ENCODE peak calls at places on chromosomes 2 and 18, in six cellular contexts. K is nephron progenitor cell, A is choroid plexus epithelial cell, T is dorsolateral prefrontal cortex, O is GM20000, L is HFFc6. I is an unnamed sample.
A peak's percentile ranks its signal among the peaks of the same experiment; 100 is the strongest.

GRCh38 chr18:52888014-52888413 is 548.0 kb downstream of the DCC start:
- DNase-seq in T (no peak), L (no peak), A (no peak), O (no peak), K (no peak), I (no peak)

GRCh38 chr18:1559563-1559962 is 654.9 kb downstream of the ADCYAP1 start:
- DNase-seq in O (no peak), K (no peak), T (no peak), L (no peak), A (no peak), I (no peak)

GRCh38 chr2:96877513-96878159 is 7.8 kb upstream of the SEMA4C start:
- DNase-seq in A (no peak), T (no peak), K (no peak), O (no peak), L (no peak), I (no peak)

GRCh38 chr2:65402780-65403528 is 29.4 kb downstream of the SPRED2 start:
- DNase-seq in K (no peak), L (no peak), O (no peak), T (no peak), A (no peak), I (no peak)

GRCh38 chr2:129237966-129238725 is 741.3 kb upstream of the RAB6C start:
- DNase-seq in T (no peak), O (no peak), K (no peak), L (peak; percentile 5), A (peak; percentile 7), I (no peak)

GRCh38 chr2:224948859-224949258 is 93.4 kb downstream of the DOCK10 start:
- DNase-seq in O (no peak), A (peak; percentile 70), T (no peak), K (no peak), L (peak; percentile 41), I (no peak)

GRCh38 chr2:194203898-194204297 is 1453.1 kb upstream of the SLC39A10 start:
- DNase-seq in K (no peak), A (peak; percentile 0), O (no peak), L (no peak), T (no peak), I (no peak)

GRCh38 chr2:109020217-109020637 is 31.2 kb upstream of the EDAR start:
- DNase-seq in O (no peak), A (peak; percentile 61), T (no peak), K (no peak), L (peak; percentile 50), I (no peak)

GRCh38 chr2:202023198-202023903 is 10.3 kb upstream of the FZD7 start:
- DNase-seq in A (no peak), O (no peak), K (no peak), T (no peak), L (no peak), I (no peak)

GRCh38 chr2:45005261-45006002 is 3.8 kb downstream of the SIX2 start:
- DNase-seq in T (no peak), K (peak; percentile 51), A (no peak), O (no peak), L (no peak), I (no peak)

GRCh38 chr2:231709636-231709980 is 1.3 kb downstream of the PTMA start:
- DNase-seq in O (no peak), A (peak; percentile 29), L (no peak), T (peak; percentile 26), K (peak; percentile 49), I (no peak)

GRCh38 chr18:79803611-79804051 is 5.9 kb downstream of the KCNG2 start:
- DNase-seq in K (no peak), A (no peak), T (no peak), L (no peak), O (no peak), I (no peak)

GRCh38 chr2:104140361-104140760 is 713.6 kb upstream of the POU3F3 start:
- DNase-seq in L (no peak), O (no peak), K (no peak), A (no peak), T (no peak), I (no peak)

GRCh38 chr2:10034333-10035052 is 8.9 kb upstream of the KLF11 start:
- DNase-seq in L (no peak), O (no peak), K (no peak), A (no peak), T (no peak), I (no peak)

GRCh38 chr18:46899274-46899948 is 17.9 kb downstream of the PIAS2 start:
- DNase-seq in A (peak; percentile 26), L (no peak), O (no peak), T (no peak), K (no peak), I (peak; percentile 23)

DNA sequence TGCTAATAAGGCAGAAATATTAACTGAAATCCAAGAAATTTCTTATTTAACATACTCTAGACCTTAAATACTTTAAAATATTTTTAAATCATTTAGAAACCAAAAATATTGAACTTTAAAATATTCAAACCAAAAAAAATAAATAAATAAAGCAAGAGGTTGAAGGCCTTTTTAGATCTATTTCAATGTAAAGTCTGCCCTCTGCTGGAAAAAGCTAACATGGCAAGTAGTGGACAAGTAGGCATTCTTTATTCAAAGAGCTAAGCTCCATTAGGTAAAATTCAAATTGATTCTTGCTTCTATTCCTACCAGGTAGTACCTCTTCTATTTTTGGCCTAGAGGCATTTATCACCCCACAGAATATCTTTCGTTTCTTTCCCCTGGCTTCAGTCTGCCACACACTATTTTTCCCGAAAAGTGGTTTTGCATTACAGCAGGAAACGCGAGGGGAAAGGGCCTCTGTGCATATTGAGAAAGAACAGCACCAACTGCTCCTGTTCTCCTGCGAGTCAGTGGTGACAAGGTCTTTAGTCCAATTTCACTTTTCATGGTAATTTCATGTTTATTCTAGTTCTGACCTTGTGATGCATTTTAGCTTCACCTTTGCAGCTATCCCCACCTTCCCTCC is 20.4 kb downstream of the IFIH1 start:
- DNase-seq in L (peak; percentile 74), O (no peak), K (peak; percentile 65), T (peak; percentile 37), A (peak; percentile 90), I (no peak)
- TF ChIP-seq CTCF in L (peak; percentile 96), O (peak; percentile 69), K (peak; percentile 89), T (peak; percentile 97), A (peak; percentile 78), I (peak; percentile 61)

GRCh38 chr2:156625360-156625995 is 189.3 kb downstream of the GPD2 start:
- DNase-seq in A (no peak), L (no peak), T (no peak), K (no peak), O (no peak), I (no peak)

GRCh38 chr2:156622491-156622890 is 186.3 kb downstream of the GPD2 start:
- DNase-seq in A (no peak), O (no peak), K (no peak), T (no peak), L (no peak), I (no peak)

GRCh38 chr2:156630579-156631337 is 194.6 kb downstream of the GPD2 start:
- DNase-seq in O (no peak), A (no peak), K (no peak), T (no peak), L (no peak), I (no peak)

GRCh38 chr2:156626931-156627330 is 190.8 kb downstream of the GPD2 start:
- DNase-seq in O (no peak), K (no peak), L (no peak), T (no peak), A (no peak), I (no peak)
- TF ChIP-seq CTCF in O (no peak), K (no peak), L (no peak), T (no peak), A (no peak), I (no peak)

DNA sequence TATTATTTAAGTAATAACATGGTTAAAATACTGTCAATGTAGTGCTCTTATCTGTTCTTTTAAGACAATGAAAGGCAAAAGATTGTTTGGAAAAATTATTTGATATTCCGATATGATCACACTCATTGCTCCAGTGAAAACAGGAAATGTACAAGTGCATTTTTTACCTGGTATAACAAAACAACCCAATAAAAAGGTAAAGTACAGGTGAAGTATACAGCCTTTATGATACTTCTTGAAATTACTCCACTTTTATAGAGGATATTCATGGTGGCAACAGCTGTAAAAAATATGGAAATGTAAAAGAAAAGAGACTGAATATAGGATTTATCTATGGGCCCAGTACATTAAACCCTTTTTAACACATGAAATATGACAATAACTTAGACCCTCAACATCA is 298.6 kb upstream of the HNRNPA3 start:
- DNase-seq in A (no peak), O (no peak), L (no peak), K (no peak), T (no peak), I (no peak)
- TF ChIP-seq CTCF in A (no peak), O (no peak), L (no peak), K (no peak), T (no peak), I (no peak)

DNA sequence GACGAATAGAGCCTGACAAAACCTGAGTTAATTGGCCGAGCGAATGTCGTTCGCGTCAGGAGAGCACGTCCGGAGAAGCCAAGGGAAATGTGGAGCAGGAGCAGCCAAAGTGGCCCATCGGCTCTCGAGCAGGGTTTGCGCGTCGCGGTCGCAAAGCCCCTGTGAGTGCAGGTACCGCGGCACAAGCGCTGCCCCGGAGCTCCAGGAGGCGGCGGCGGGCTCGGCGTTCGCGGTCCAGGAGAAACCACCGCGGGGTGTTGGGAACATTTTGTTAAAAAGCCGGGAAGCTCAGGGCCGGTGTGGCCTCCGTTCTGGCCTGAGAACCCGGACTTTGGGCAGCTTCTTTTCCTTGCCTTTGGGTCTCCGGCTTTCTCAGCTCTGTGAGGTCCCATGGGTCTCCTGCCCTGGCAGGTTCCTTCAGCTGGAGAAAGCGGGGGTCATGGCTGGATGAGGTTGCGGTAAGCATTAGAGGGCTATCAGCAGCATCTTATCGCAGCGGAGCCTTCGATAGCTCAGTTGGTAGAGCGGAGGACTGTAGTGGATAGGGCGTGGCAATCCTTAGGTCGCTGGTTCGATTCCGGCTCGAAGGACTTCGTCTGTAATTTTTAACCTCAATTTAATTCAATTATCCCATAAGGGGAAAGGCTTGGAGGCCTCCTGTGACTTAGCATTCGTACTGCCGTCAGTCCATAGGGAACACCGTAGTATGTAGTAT is 1.0 kb upstream of the AGBL5 start:
- DNase-seq in A (peak; percentile 96), O (peak; percentile 90), L (peak; percentile 96), T (peak; percentile 88), K (peak; percentile 93), I (peak; percentile 88)
- TF ChIP-seq CTCF in A (peak; percentile 47), O (no peak), L (peak; percentile 61), T (peak; percentile 39), K (peak; percentile 40), I (no peak)

DNA sequence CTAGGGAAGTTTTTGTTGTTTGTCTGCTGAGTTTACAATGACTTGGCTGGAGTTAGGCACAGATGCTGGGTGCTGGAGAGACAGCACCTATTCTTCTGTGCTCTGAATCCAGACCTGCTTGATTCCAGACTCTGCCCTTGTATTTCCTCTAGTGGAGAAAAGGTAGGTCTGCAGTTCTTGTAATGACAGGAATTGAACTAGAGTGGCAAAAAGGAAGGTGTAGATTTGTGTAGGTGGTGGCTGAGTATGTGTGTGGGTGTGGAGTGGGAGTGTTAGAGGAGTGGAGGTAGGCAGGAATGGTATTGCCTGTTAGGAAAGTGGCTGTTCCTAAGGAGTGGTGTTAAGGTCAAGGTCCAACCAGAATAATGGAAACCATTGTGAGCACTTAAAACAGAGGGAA is 71.9 kb upstream of the LYPD6 start:
- DNase-seq in L (no peak), K (no peak), A (no peak), T (no peak), O (no peak), I (no peak)
- TF ChIP-seq CTCF in L (peak; percentile 11), K (no peak), A (no peak), T (no peak), O (no peak), I (no peak)

GRCh38 chr18:36348971-36349417 is 51.5 kb downstream of the FHOD3 start:
- DNase-seq in L (no peak), O (no peak), T (no peak), A (no peak), K (no peak), I (no peak)
- TF ChIP-seq CTCF in L (no peak), O (no peak), T (no peak), A (no peak), K (no peak), I (no peak)

GRCh38 chr2:20620271-20620681 is 30.6 kb downstream of the HS1BP3 start:
- DNase-seq in A (no peak), O (no peak), L (no peak), K (no peak), T (no peak), I (no peak)
- TF ChIP-seq CTCF in A (no peak), O (no peak), L (no peak), K (no peak), T (no peak), I (no peak)

I was measured in GM13977.